ENCODE peak calls at places on chromosomes 16 and 17, in five cellular contexts. K, Z, Q, V and O are unnamed samples.

GRCh38 chr16:50925758-50926357 is 184.0 kb downstream of the CYLD start:
- DNase-seq in V (no peak), Q (no peak), Z (no peak), K (no peak), O (no peak)

GRCh38 chr17:20010886-20011402 is 1.8 kb downstream of the SPECC1 start:
- DNase-seq in V (no peak), Q (no peak), Z (no peak), K (no peak), O (no peak)

GRCh38 chr16:57653936-57654335 is 14.2 kb upstream of the ADGRG3 start:
- DNase-seq in Z (no peak), Q (no peak), K (peak), V (no peak), O (no peak)

GRCh38 chr16:23496826-23497542 is 13.3 kb downstream of the GGA2 start:
- DNase-seq in V (no peak), Z (no peak), Q (no peak), K (no peak), O (no peak)

GRCh38 chr17:66517336-66518009 is 215.1 kb downstream of the PRKCA start:
- DNase-seq in K (no peak), Z (no peak), V (no peak), Q (no peak), O (no peak)

GRCh38 chr17:81285894-81286293 is 9.2 kb downstream of the SLC38A10 start:
- DNase-seq in V (no peak), Q (no peak), Z (no peak), K (no peak), O (no peak)

GRCh38 chr16:85259831-85260165 is 147.5 kb upstream of the CIBAR2 start:
- DNase-seq in Q (no peak), K (peak), Z (no peak), V (no peak), O (no peak)

GRCh38 chr16:25108054-25108453 is 3.5 kb upstream of the LCMT1 start:
- DNase-seq in Q (no peak), V (no peak), Z (peak), K (peak), O (no peak)

GRCh38 chr16:87178977-87179376 is 138.2 kb downstream of the C16orf95 start:
- DNase-seq in Q (no peak), K (no peak), Z (no peak), V (no peak), O (no peak)

GRCh38 chr17:51640108-51640622 is 379.8 kb downstream of the UTP18 start:
- DNase-seq in Q (no peak), Z (peak), K (peak), V (no peak), O (no peak)

GRCh38 chr16:11967195-11967911 is 2.3 kb downstream of the TNFRSF17 start:
- DNase-seq in K (no peak), V (no peak), Z (no peak), Q (no peak), O (no peak)

GRCh38 chr17:42002792-42003301 is 14.4 kb downstream of the DNAJC7 start:
- DNase-seq in Q (no peak), K (no peak), V (no peak), Z (no peak), O (no peak)

GRCh38 chr17:78324391-78325075 is 35.3 kb downstream of the SOCS3 start:
- DNase-seq in V (peak), Q (peak), Z (peak), K (no peak), O (no peak)

GRCh38 chr17:22507823-22508222 is 815.5 kb downstream of the KCNJ18 start:
- DNase-seq in V (no peak), K (no peak), Z (no peak), Q (no peak), O (peak)

GRCh38 chr17:66834919-66835454 is at the start of gene CACNG5:
- DNase-seq in Q (no peak), K (peak), Z (no peak), V (no peak), O (no peak)

GRCh38 chr17:32157225-32157624 is 14.9 kb downstream of the RHOT1 start:
- DNase-seq in K (no peak), V (no peak), Q (no peak), Z (no peak), O (no peak)

GRCh38 chr17:34367486-34368270 is 4.6 kb upstream of the CCL1 start:
- DNase-seq in V (no peak), Q (no peak), Z (no peak), K (no peak), O (no peak)

GRCh38 chr17:44209786-44210341 is 9.6 kb downstream of the UBTF start:
- DNase-seq in Q (no peak), K (no peak), Z (peak), V (no peak), O (no peak)